ENCODE peak calls at places on chromosomes 1 and 21, in four cellular contexts. P is activated CD8-positive, alpha-beta memory T cell treated with anti-CD3 and anti-CD28 coated beads for 48 hours; V is T-helper 9 cell; O is T-cell. A is an unnamed sample.

GRCh38 chr1:4603317-4604110 is 50.9 kb upstream of the AJAP1 start:
- DNase-seq in P (no peak), V (no peak), O (no peak), A (no peak)

GRCh38 chr1:65469889-65470340 is 49.4 kb downstream of the LEPR start:
- DNase-seq in P (no peak), V (no peak), O (no peak), A (no peak)

GRCh38 chr1:201503397-201504176 is 3.3 kb downstream of the CSRP1 start:
- DNase-seq in P (no peak), V (no peak), O (no peak), A (no peak)

GRCh38 chr1:40267767-40268187 is 9.7 kb downstream of the ZMPSTE24 start:
- DNase-seq in P (no peak), V (no peak), O (no peak), A (no peak)

GRCh38 chr21:46542588-46543092 is 62.2 kb downstream of the S100B start:
- DNase-seq in P (no peak), V (no peak), O (no peak), A (no peak)

GRCh38 chr21:34946385-34947121 is 102.5 kb downstream of the RUNX1 start:
- DNase-seq in P (no peak), V (no peak), O (no peak), A (no peak)

GRCh38 chr1:160472112-160472511 is 50.9 kb downstream of the SLAMF6 start:
- DNase-seq in P (no peak), V (no peak), O (no peak), A (no peak)

GRCh38 chr1:67575861-67576260 is 109.1 kb upstream of the GADD45A start:
- DNase-seq in P (no peak), V (no peak), O (no peak), A (no peak)

GRCh38 chr1:211376807-211377206 is 50.2 kb downstream of the TRAF5 start:
- DNase-seq in P (no peak), V (no peak), O (no peak), A (no peak)

GRCh38 chr1:25063591-25064416 is 133.7 kb upstream of the RUNX3 start:
- DNase-seq in P (no peak), V (no peak), O (no peak), A (no peak)

GRCh38 chr1:82604524-82604923 is 803.8 kb downstream of the ADGRL2 start:
- DNase-seq in P (no peak), V (no peak), O (no peak), A (no peak)

GRCh38 chr1:94146273-94146672 is 25.3 kb upstream of the ABCA4 start:
- DNase-seq in P (no peak), V (no peak), O (no peak), A (no peak)

GRCh38 chr1:115647507-115647906 is 5.7 kb downstream of the VANGL1 start:
- DNase-seq in P (no peak), V (no peak), O (no peak), A (peak)

GRCh38 chr1:10245674-10246073 is 35.3 kb downstream of the KIF1B start:
- DNase-seq in P (no peak), V (no peak), O (no peak), A (no peak)

GRCh38 chr1:239918633-239919032 is 173.1 kb upstream of the FMN2 start:
- DNase-seq in P (no peak), V (no peak), O (no peak), A (no peak)

GRCh38 chr21:17818158-17819113 is 720 bp downstream of the C21orf91 start:
- DNase-seq in P (peak), V (peak), O (peak), A (peak)

GRCh38 chr1:101207891-101208290 is 28.9 kb upstream of the S1PR1 start:
- DNase-seq in P (no peak), V (no peak), O (no peak), A (no peak)

GRCh38 chr1:28582248-28582615 is 9.8 kb upstream of the RAB42 start:
- DNase-seq in P (no peak), V (no peak), O (no peak), A (no peak)

GRCh38 chr1:223700388-223700918 is 11.9 kb upstream of the CAPN2 start:
- DNase-seq in P (no peak), V (no peak), O (no peak), A (no peak)

GRCh38 chr21:32442566-32443318 is 30.2 kb downstream of the EVA1C start:
- DNase-seq in P (no peak), V (no peak), O (no peak), A (no peak)

GRCh38 chr1:164707868-164708331 is 148.9 kb downstream of the PBX1 start:
- DNase-seq in P (no peak), V (no peak), O (no peak), A (no peak)

GRCh38 chr21:37183749-37184148 is 83.4 kb downstream of the VPS26C start:
- DNase-seq in P (no peak), V (no peak), O (no peak), A (no peak)

GRCh38 chr1:47527653-47528272 is 89.9 kb downstream of the FOXD2 start:
- DNase-seq in P (no peak), V (no peak), O (no peak), A (no peak)

GRCh38 chr1:60984066-60984799 is 98.1 kb upstream of the NFIA start:
- DNase-seq in P (no peak), V (no peak), O (no peak), A (no peak)

GRCh38 chr1:176539018-176539417 is 76.0 kb downstream of the PAPPA2 start:
- DNase-seq in P (no peak), V (no peak), O (no peak), A (no peak)

GRCh38 chr1:209873067-209873810 is 45.5 kb downstream of the UTP25 start:
- DNase-seq in P (no peak), V (no peak), O (no peak), A (no peak)

GRCh38 chr1:81125672-81126071 is 675.1 kb upstream of the ADGRL2 start:
- DNase-seq in P (no peak), V (no peak), O (no peak), A (no peak)

GRCh38 chr1:30218438-30218837 is 504.9 kb downstream of the MATN1 start:
- DNase-seq in P (no peak), V (no peak), O (no peak), A (no peak)

GRCh38 chr21:45699966-45700365 is 56.4 kb downstream of the PCBP3 start:
- DNase-seq in P (no peak), V (no peak), O (no peak), A (no peak)

GRCh38 chr1:30892671-30893073 is 15.9 kb downstream of the SDC3 start:
- DNase-seq in P (no peak), V (no peak), O (no peak), A (no peak)

GRCh38 chr21:39660191-39660590 is 47.5 kb downstream of the B3GALT5 start:
- DNase-seq in P (no peak), V (no peak), O (no peak), A (no peak)